ENCODE peak calls at places on chromosomes 12 and 14, in four cellular contexts. One of them, this sample, is unnamed.

GRCh38 chr14:102277874-102278630 is 26.9 kb downstream of the MOK start:
- DNase-seq in endothelial cell: no peak
- DNase-seq in body of pancreas: no peak
- DNase-seq in A549: no peak
- DNase-seq in this sample: no peak

GRCh38 chr12:3490848-3491382 is at the start of gene PRMT8:
- DNase-seq in endothelial cell: peak
- DNase-seq in body of pancreas: peak
- DNase-seq in A549: no peak
- DNase-seq in this sample: peak

GRCh38 chr14:83765200-83765599 is 1764.7 kb upstream of the FLRT2 start:
- DNase-seq in endothelial cell: no peak
- DNase-seq in body of pancreas: no peak
- DNase-seq in A549: no peak
- DNase-seq in this sample: no peak

GRCh38 chr14:63308723-63309317 is 9.9 kb downstream of the GPHB5 start:
- DNase-seq in endothelial cell: peak
- DNase-seq in body of pancreas: peak
- DNase-seq in A549: no peak
- DNase-seq in this sample: no peak

GRCh38 chr12:121893901-121894540 is 5.4 kb downstream of the PSMD9 start:
- DNase-seq in endothelial cell: no peak
- DNase-seq in body of pancreas: peak
- DNase-seq in A549: peak
- DNase-seq in this sample: no peak

GRCh38 chr12:68482660-68483059 is 128.0 kb upstream of the RAP1B start:
- DNase-seq in endothelial cell: no peak
- DNase-seq in body of pancreas: no peak
- DNase-seq in A549: no peak
- DNase-seq in this sample: no peak

GRCh38 chr14:105562713-105563346 is 36.4 kb downstream of the TMEM121 start:
- DNase-seq in endothelial cell: no peak
- DNase-seq in body of pancreas: no peak
- DNase-seq in A549: no peak
- DNase-seq in this sample: no peak

GRCh38 chr14:51977075-51977474 is 12.3 kb upstream of the RTRAF start:
- DNase-seq in endothelial cell: no peak
- DNase-seq in body of pancreas: no peak
- DNase-seq in A549: no peak
- DNase-seq in this sample: no peak

GRCh38 chr12:111942557-111942956 is 70.4 kb downstream of the TMEM116 start:
- DNase-seq in endothelial cell: no peak
- DNase-seq in body of pancreas: no peak
- DNase-seq in A549: no peak
- DNase-seq in this sample: no peak

GRCh38 chr12:15837141-15837781 is 44.9 kb upstream of the STRAP start:
- DNase-seq in endothelial cell: no peak
- DNase-seq in body of pancreas: no peak
- DNase-seq in A549: no peak
- DNase-seq in this sample: no peak

GRCh38 chr12:26719852-26720251 is 113.1 kb downstream of the ITPR2 start:
- DNase-seq in endothelial cell: no peak
- DNase-seq in body of pancreas: no peak
- DNase-seq in A549: no peak
- DNase-seq in this sample: no peak

GRCh38 chr12:46439793-46440511 is 67.4 kb upstream of the SLC38A2 start:
- DNase-seq in endothelial cell: no peak
- DNase-seq in body of pancreas: no peak
- DNase-seq in A549: no peak
- DNase-seq in this sample: no peak

GRCh38 chr14:64636208-64636979 is 67.8 kb upstream of the PLEKHG3 start:
- DNase-seq in endothelial cell: peak
- DNase-seq in body of pancreas: peak
- DNase-seq in A549: peak
- DNase-seq in this sample: peak

GRCh38 chr14:70097576-70098256 is 91.0 kb downstream of the SLC8A3 start:
- DNase-seq in endothelial cell: no peak
- DNase-seq in body of pancreas: no peak
- DNase-seq in A549: no peak
- DNase-seq in this sample: no peak

GRCh38 chr12:47801904-47802246 is 17.8 kb downstream of the HDAC7 start:
- DNase-seq in endothelial cell: peak
- DNase-seq in body of pancreas: no peak
- DNase-seq in A549: no peak
- DNase-seq in this sample: no peak

GRCh38 chr14:37140176-37140575 is 32.2 kb downstream of the SLC25A21 start:
- DNase-seq in endothelial cell: no peak
- DNase-seq in body of pancreas: no peak
- DNase-seq in A549: no peak
- DNase-seq in this sample: no peak

GRCh38 chr12:20439634-20440033 is 71.3 kb downstream of the PDE3A start:
- DNase-seq in endothelial cell: no peak
- DNase-seq in body of pancreas: no peak
- DNase-seq in A549: no peak
- DNase-seq in this sample: no peak

GRCh38 chr14:25836647-25837046 is 761.2 kb downstream of the NOVA1 start:
- DNase-seq in endothelial cell: no peak
- DNase-seq in body of pancreas: no peak
- DNase-seq in A549: no peak
- DNase-seq in this sample: no peak

GRCh38 chr14:104690861-104691455 is 1.5 kb downstream of the INF2 start:
- DNase-seq in endothelial cell: no peak
- DNase-seq in body of pancreas: no peak
- DNase-seq in A549: no peak
- DNase-seq in this sample: no peak

GRCh38 chr12:118136559-118137003 is 657 bp downstream of the PEBP1 start:
- DNase-seq in endothelial cell: peak
- DNase-seq in body of pancreas: peak
- DNase-seq in A549: peak
- DNase-seq in this sample: peak

GRCh38 chr12:128467882-128468281 is 200.9 kb downstream of the TMEM132C start:
- DNase-seq in endothelial cell: no peak
- DNase-seq in body of pancreas: no peak
- DNase-seq in A549: no peak
- DNase-seq in this sample: no peak

GRCh38 chr14:100590726-100591452 is 3.7 kb upstream of the BEGAIN start:
- DNase-seq in endothelial cell: no peak
- DNase-seq in body of pancreas: no peak
- DNase-seq in A549: no peak
- DNase-seq in this sample: peak

GRCh38 chr14:50798048-50798421 is 32.9 kb downstream of the NIN start:
- DNase-seq in endothelial cell: no peak
- DNase-seq in body of pancreas: no peak
- DNase-seq in A549: no peak
- DNase-seq in this sample: no peak

GRCh38 chr12:12909228-12909994 is 18.0 kb downstream of the GPRC5A start:
- DNase-seq in endothelial cell: no peak
- DNase-seq in body of pancreas: no peak
- DNase-seq in A549: no peak
- DNase-seq in this sample: no peak

GRCh38 chr12:49632986-49633702 is 9.8 kb downstream of the PRPF40B start:
- DNase-seq in endothelial cell: no peak
- DNase-seq in body of pancreas: no peak
- DNase-seq in A549: no peak
- DNase-seq in this sample: no peak

GRCh38 chr14:94129758-94130414 is 482 bp upstream of the IFI27L2 start:
- DNase-seq in endothelial cell: no peak
- DNase-seq in body of pancreas: peak
- DNase-seq in A549: peak
- DNase-seq in this sample: peak
- TF ChIP-seq CTCF in endothelial cell: no peak
- TF ChIP-seq CTCF in body of pancreas: no peak
- TF ChIP-seq CTCF in A549: no peak
- TF ChIP-seq CTCF in this sample: no peak

GRCh38 chr12:62631531-62632520 is 165.2 kb downstream of the MON2 start:
- DNase-seq in endothelial cell: peak
- DNase-seq in body of pancreas: peak
- DNase-seq in A549: peak
- DNase-seq in this sample: peak
- TF ChIP-seq CTCF in endothelial cell: no peak
- TF ChIP-seq CTCF in body of pancreas: no peak
- TF ChIP-seq CTCF in A549: no peak
- TF ChIP-seq CTCF in this sample: no peak

GRCh38 chr12:56634837-56635538 is 4.9 kb upstream of the BAZ2A start:
- DNase-seq in endothelial cell: peak
- DNase-seq in body of pancreas: peak
- DNase-seq in A549: peak
- DNase-seq in this sample: peak
- TF ChIP-seq CTCF in endothelial cell: no peak
- TF ChIP-seq CTCF in body of pancreas: no peak
- TF ChIP-seq CTCF in A549: peak
- TF ChIP-seq CTCF in this sample: no peak

GRCh38 chr12:131713349-131713748 is 2.5 kb downstream of the SFSWAP start:
- DNase-seq in endothelial cell: no peak
- DNase-seq in body of pancreas: no peak
- DNase-seq in A549: no peak
- DNase-seq in this sample: no peak
- TF ChIP-seq CTCF in endothelial cell: no peak
- TF ChIP-seq CTCF in body of pancreas: no peak
- TF ChIP-seq CTCF in A549: no peak
- TF ChIP-seq CTCF in this sample: no peak

DNA sequence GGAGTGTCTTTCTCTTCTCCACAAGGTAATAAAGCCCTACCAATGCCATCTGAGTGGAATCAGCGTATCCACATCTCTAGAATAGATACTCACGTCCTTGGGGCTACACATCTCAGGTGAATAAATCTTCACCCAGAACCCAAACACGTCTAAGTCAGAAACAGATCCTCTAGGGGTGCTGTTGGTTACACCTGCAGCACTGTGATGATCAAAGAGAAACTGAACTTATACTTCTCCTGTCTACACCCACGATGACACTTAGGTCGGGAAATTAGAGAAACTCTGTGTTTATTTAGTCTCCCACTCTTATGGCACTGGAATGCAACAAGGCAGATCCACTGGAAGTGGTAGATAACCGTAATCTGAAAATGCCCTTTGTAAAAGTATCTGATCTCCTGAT is 46.2 kb downstream of the WIF1 start:
- DNase-seq in endothelial cell: no peak
- DNase-seq in body of pancreas: no peak
- DNase-seq in A549: peak
- DNase-seq in this sample: no peak
- TF ChIP-seq CTCF in endothelial cell: no peak
- TF ChIP-seq CTCF in body of pancreas: no peak
- TF ChIP-seq CTCF in A549: no peak
- TF ChIP-seq CTCF in this sample: no peak

DNA sequence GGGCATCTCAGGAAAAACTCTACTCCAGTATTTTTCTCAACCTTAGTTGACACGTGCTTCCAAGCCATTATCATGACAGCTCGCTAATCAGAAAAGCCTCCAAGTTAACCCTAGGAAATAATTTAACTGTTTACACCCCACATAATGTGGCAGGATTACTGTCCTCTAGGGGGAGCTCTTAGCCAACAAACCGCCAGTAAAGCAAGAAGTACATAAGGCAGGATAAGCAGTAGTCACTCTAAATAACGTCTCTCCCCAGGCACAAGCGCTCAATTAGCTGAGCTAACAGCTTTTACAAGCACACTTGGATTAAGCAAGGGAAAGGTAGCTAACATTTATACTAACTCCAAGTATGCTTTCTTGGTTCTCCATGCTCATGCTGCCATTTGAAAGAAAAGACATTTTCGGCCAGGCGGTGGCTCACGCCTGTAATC is 22.8 kb downstream of the APOBEC1 start:
- DNase-seq in endothelial cell: peak
- DNase-seq in body of pancreas: no peak
- DNase-seq in A549: no peak
- DNase-seq in this sample: no peak
- TF ChIP-seq CTCF in endothelial cell: peak
- TF ChIP-seq CTCF in body of pancreas: peak
- TF ChIP-seq CTCF in A549: peak
- TF ChIP-seq CTCF in this sample: peak

DNA sequence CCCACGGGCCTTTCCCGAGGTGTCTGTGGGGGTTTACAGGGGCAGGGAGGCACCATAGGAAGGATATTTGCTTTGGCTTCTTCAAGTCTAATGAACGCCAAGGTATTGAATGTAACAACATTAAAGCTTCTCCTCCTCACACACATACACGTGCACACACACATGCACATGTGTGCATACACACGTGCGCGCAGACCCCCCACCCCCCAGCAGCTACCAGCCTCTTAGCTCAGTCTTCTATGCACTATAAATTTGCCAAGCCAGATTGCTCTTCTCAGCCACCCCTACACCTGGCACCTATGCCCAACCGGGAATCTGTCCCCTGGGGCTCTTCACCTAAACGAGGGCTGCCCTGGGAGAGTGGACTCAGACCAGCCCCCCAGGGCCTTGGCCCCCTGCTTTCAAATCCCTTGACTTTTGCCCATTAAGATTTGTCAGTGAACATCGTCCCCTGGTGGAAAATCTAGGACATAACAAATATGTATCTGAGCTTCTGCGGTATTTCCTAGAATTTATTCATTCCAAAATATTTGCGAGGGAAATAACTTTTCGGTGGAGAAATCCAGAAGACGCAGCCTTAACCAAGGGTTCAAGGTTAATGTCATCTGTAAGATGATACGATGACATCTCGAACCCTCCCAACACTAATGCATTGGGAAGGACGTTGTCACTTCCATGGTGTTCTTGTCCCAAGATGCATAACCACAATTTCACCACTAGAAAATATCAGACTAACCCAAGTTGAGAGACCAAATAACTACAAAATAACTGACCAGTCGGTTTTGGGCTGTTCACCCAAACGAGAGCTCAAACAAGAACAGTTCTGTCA is 330.4 kb downstream of the MED13L start:
- DNase-seq in endothelial cell: no peak
- DNase-seq in body of pancreas: no peak
- DNase-seq in A549: no peak
- DNase-seq in this sample: no peak
- TF ChIP-seq CTCF in endothelial cell: peak
- TF ChIP-seq CTCF in body of pancreas: peak
- TF ChIP-seq CTCF in A549: peak
- TF ChIP-seq CTCF in this sample: peak

This sample was measured in glutamatergic neuron.